ENCODE peak calls at places on chromosomes 16 and 17, in six cellular contexts. L is stimulated activated CD8-positive, alpha-beta memory T cell treated with anti-CD3 and anti-CD28 coated beads, Interleukin-7, amount 100 ng/mL, for 1 hour; U is Caki2; Z is activated naive CD8-positive, alpha-beta T cell treated with anti-CD3 and anti-CD28 coated beads, Interleukin-2, amount 50 U/mL, for 24 hours; H is Right ventricle myocardium superior; W is NCI-H460. C is an unnamed sample.
A peak's percentile ranks its signal among the peaks of the same experiment; 100 is the strongest.

GRCh38 chr16:47888142-47888541 is 267.7 kb downstream of the ABCC12 start:
- DNase-seq in L (no peak), U (no peak), Z (no peak), H (no peak), W (no peak), C (no peak)

GRCh38 chr16:17476414-17477259 is 5.9 kb upstream of the XYLT1 start:
- DNase-seq in L (no peak), U (peak; percentile 54), Z (no peak), H (no peak), W (peak; percentile 55), C (no peak)

GRCh38 chr16:28182183-28182582 is 29.6 kb downstream of the XPO6 start:
- DNase-seq in L (no peak), U (no peak), Z (peak; percentile 49), H (no peak), W (no peak), C (no peak)

GRCh38 chr16:31327675-31328225 is 27.2 kb upstream of the ITGAX start:
- DNase-seq in L (no peak), U (no peak), Z (no peak), H (no peak), W (no peak), C (no peak)

GRCh38 chr16:10098991-10099390 is 83.2 kb downstream of the GRIN2A start:
- DNase-seq in L (no peak), U (no peak), Z (no peak), H (no peak), W (no peak), C (no peak)

GRCh38 chr17:57740225-57740528 is 4.9 kb downstream of the CCDC182 start:
- DNase-seq in L (no peak), U (no peak), Z (no peak), H (no peak), W (no peak), C (no peak)

GRCh38 chr17:77188084-77189066 is 47.6 kb downstream of the SEC14L1 start:
- DNase-seq in L (no peak), U (no peak), Z (no peak), H (no peak), W (no peak), C (no peak)

GRCh38 chr16:30352488-30353401 is 2.4 kb downstream of the CD2BP2 start:
- DNase-seq in L (no peak), U (no peak), Z (no peak), H (peak; percentile 16), W (no peak), C (no peak)

GRCh38 chr16:85358704-85359146 is 246.5 kb upstream of the CIBAR2 start:
- DNase-seq in L (no peak), U (no peak), Z (no peak), H (no peak), W (no peak), C (no peak)

GRCh38 chr16:75343311-75343710 is 90.0 kb downstream of the CFDP1 start:
- DNase-seq in L (no peak), U (no peak), Z (no peak), H (no peak), W (no peak), C (no peak)

GRCh38 chr17:50763716-50764450 is 3.4 kb downstream of the ANKRD40CL start:
- DNase-seq in L (no peak), U (no peak), Z (no peak), H (no peak), W (no peak), C (no peak)

GRCh38 chr17:45147102-45147580 is 1.1 kb upstream of the HEXIM1 start:
- DNase-seq in L (peak; percentile 43), U (peak; percentile 85), Z (no peak), H (peak; percentile 64), W (peak; percentile 61), C (peak; percentile 71)

GRCh38 chr17:81315170-81315884 is 20.2 kb upstream of the SLC38A10 start:
- DNase-seq in L (no peak), U (no peak), Z (no peak), H (no peak), W (no peak), C (no peak)

GRCh38 chr17:61695779-61696337 is 104.8 kb upstream of the NACA2 start:
- DNase-seq in L (no peak), U (no peak), Z (no peak), H (no peak), W (no peak), C (no peak)

GRCh38 chr17:59069856-59070255 is 36.8 kb downstream of the TRIM37 start:
- DNase-seq in L (no peak), U (no peak), Z (no peak), H (no peak), W (no peak), C (no peak)

GRCh38 chr17:15918661-15919259 is 26.2 kb upstream of the ADORA2B start:
- DNase-seq in L (no peak), U (no peak), Z (no peak), H (peak; percentile 48), W (no peak), C (no peak)

GRCh38 chr17:36463916-36464764 is 22.3 kb upstream of the ZNHIT3 start:
- DNase-seq in L (no peak), U (peak; percentile 83), Z (peak; percentile 65), H (peak; percentile 64), W (peak; percentile 85), C (no peak)

GRCh38 chr17:83104577-83105505 is 25.4 kb downstream of the METRNL start:
- DNase-seq in L (no peak), U (no peak), Z (no peak), H (no peak), W (no peak), C (no peak)

GRCh38 chr17:48505788-48506187 is 25.0 kb downstream of the HOXB1 start:
- DNase-seq in L (no peak), U (peak; percentile 56), Z (peak; percentile 29), H (no peak), W (no peak), C (peak; percentile 72)

GRCh38 chr17:17096438-17097178 is 54.4 kb downstream of the MPRIP start:
- DNase-seq in L (no peak), U (no peak), Z (no peak), H (no peak), W (no peak), C (no peak)

GRCh38 chr17:63774141-63774981 is at the start of gene DDX42:
- DNase-seq in L (peak; percentile 80), U (peak; percentile 9), Z (peak; percentile 93), H (peak; percentile 92), W (peak; percentile 42), C (no peak)

GRCh38 chr17:66467766-66468165 is 165.4 kb downstream of the PRKCA start:
- DNase-seq in L (no peak), U (no peak), Z (no peak), H (no peak), W (no peak), C (no peak)

GRCh38 chr16:60107467-60107866 is 1373.4 kb upstream of the GOT2 start:
- DNase-seq in L (no peak), U (no peak), Z (no peak), H (no peak), W (no peak), C (no peak)

GRCh38 chr17:44376124-44376523 is 12.5 kb upstream of the FAM171A2 start:
- DNase-seq in L (no peak), U (no peak), Z (peak; percentile 44), H (peak; percentile 81), W (no peak), C (no peak)

GRCh38 chr16:69150146-69150865 is 17.9 kb downstream of the UTP4 start:
- DNase-seq in L (no peak), U (peak; percentile 44), Z (peak; percentile 29), H (no peak), W (peak; percentile 65), C (peak; percentile 27)

GRCh38 chr17:31216053-31216751 is 80.8 kb downstream of the OMG start:
- DNase-seq in L (no peak), U (peak; percentile 19), Z (no peak), H (no peak), W (peak; percentile 40), C (peak; percentile 7)

GRCh38 chr16:70253291-70254094 is 1.8 kb upstream of the EXOSC6 start:
- DNase-seq in L (no peak), U (peak; percentile 25), Z (peak; percentile 57), H (no peak), W (peak; percentile 18), C (no peak)

GRCh38 chr16:25228372-25228771 is 11.6 kb downstream of the AQP8 start:
- DNase-seq in L (no peak), U (no peak), Z (no peak), H (no peak), W (no peak), C (no peak)

GRCh38 chr16:66296591-66296990 is 69.9 kb upstream of the CDH5 start:
- DNase-seq in L (no peak), U (no peak), Z (no peak), H (no peak), W (no peak), C (no peak)

GRCh38 chr17:14918540-14918939 is 346.6 kb downstream of the PMP22 start:
- DNase-seq in L (no peak), U (no peak), Z (no peak), H (no peak), W (no peak), C (no peak)

GRCh38 chr17:74759243-74759801 is 10.9 kb downstream of the NHERF1 start:
- DNase-seq in L (no peak), U (no peak), Z (peak; percentile 51), H (no peak), W (no peak), C (no peak)

GRCh38 chr16:50273888-50274770 is 7.8 kb downstream of the ADCY7 start:
- DNase-seq in L (no peak), U (no peak), Z (peak; percentile 59), H (peak; percentile 51), W (no peak), C (no peak)

GRCh38 chr17:40705567-40705966 is 2.0 kb upstream of the KRT24 start:
- DNase-seq in L (no peak), U (peak; percentile 13), Z (no peak), H (no peak), W (no peak), C (no peak)

GRCh38 chr17:77882481-77883212 is 75.9 kb upstream of the TNRC6C start:
- DNase-seq in L (peak; percentile 44), U (peak; percentile 25), Z (peak; percentile 75), H (peak; percentile 86), W (peak; percentile 18), C (no peak)

GRCh38 chr17:35245196-35245486 is 2.3 kb downstream of the SLFN5 start:
- DNase-seq in L (no peak), U (peak; percentile 54), Z (no peak), H (no peak), W (peak; percentile 93), C (no peak)

GRCh38 chr17:9529033-9529748 is 46.4 kb downstream of the STX8 start:
- DNase-seq in L (no peak), U (no peak), Z (no peak), H (no peak), W (peak; percentile 18), C (no peak)

GRCh38 chr16:56346131-56346890 is 79.0 kb downstream of the AMFR start:
- DNase-seq in L (no peak), U (no peak), Z (no peak), H (peak; percentile 29), W (no peak), C (no peak)

GRCh38 chr16:4437366-4437765 is 11.7 kb downstream of the DNAJA3 start:
- DNase-seq in L (no peak), U (no peak), Z (no peak), H (no peak), W (no peak), C (no peak)

GRCh38 chr17:76716834-76717205 is 6.1 kb upstream of the MXRA7 start:
- DNase-seq in L (no peak), U (no peak), Z (no peak), H (peak; percentile 34), W (no peak), C (no peak)